ENCODE peak calls at places on chromosomes 7 and 10, in four cellular contexts. U is H54, A is body of pancreas, P is heart left ventricle. Q is an unnamed sample.

GRCh38 chr10:12960431-12960898 is 41.0 kb downstream of the CCDC3 start:
- DNase-seq in U (no peak), P (no peak), A (peak), Q (peak)

GRCh38 chr10:79438021-79438698 is 7.3 kb downstream of the ZCCHC24 start:
- DNase-seq in P (no peak), A (no peak), U (no peak), Q (no peak)

GRCh38 chr7:74544706-74545469 is 91.2 kb downstream of the GTF2IRD1 start:
- DNase-seq in P (no peak), A (peak), U (no peak), Q (peak)

GRCh38 chr7:2479276-2480070 is 3.3 kb upstream of the GRIFIN start:
- DNase-seq in P (no peak), U (no peak), A (no peak), Q (no peak)

GRCh38 chr7:27154369-27154768 is 2.0 kb upstream of the HOXA3 start:
- DNase-seq in U (no peak), P (no peak), A (peak), Q (peak)

GRCh38 chr7:74372511-74373111 is 81.1 kb upstream of the GTF2IRD1 start:
- DNase-seq in U (no peak), P (no peak), A (no peak), Q (peak)

GRCh38 chr10:44801383-44802327 is 109.5 kb upstream of the TMEM72 start:
- DNase-seq in P (peak), U (peak), A (peak), Q (peak)

GRCh38 chr7:105776068-105776790 is 100.2 kb downstream of the ATXN7L1 start:
- DNase-seq in U (peak), P (peak), A (peak), Q (peak)

GRCh38 chr7:23530355-23530754 is 1.4 kb downstream of the TRA2A start:
- DNase-seq in A (peak), P (no peak), U (no peak), Q (no peak)

GRCh38 chr10:87618470-87619423 is 40.9 kb upstream of the PAPSS2 start:
- DNase-seq in A (peak), P (no peak), U (no peak), Q (peak)

GRCh38 chr10:78805176-78805575 is 263.6 kb upstream of the ZMIZ1 start:
- DNase-seq in U (no peak), P (peak), A (peak), Q (peak)

GRCh38 chr10:117174439-117175214 is 22.7 kb upstream of the KCNK18 start:
- DNase-seq in A (peak), P (peak), U (peak), Q (peak)

GRCh38 chr7:18939771-18940576 is 177.5 kb downstream of the TWIST1 start:
- DNase-seq in U (no peak), P (no peak), A (no peak), Q (no peak)

GRCh38 chr7:23410446-23411183 is 59.7 kb downstream of the IGF2BP3 start:
- DNase-seq in P (no peak), U (no peak), A (no peak), Q (no peak)

GRCh38 chr10:61487506-61487905 is 34.3 kb upstream of the TMEM26 start:
- DNase-seq in U (no peak), A (no peak), P (no peak), Q (no peak)

GRCh38 chr10:109902992-109903947 is 20.0 kb downstream of the XPNPEP1 start:
- DNase-seq in U (peak), A (peak), P (no peak), Q (no peak)

GRCh38 chr7:95394370-95394769 is 1.8 kb downstream of the PON3 start:
- DNase-seq in P (no peak), A (no peak), U (no peak), Q (no peak)

GRCh38 chr7:66296555-66296954 is 91.4 kb downstream of the TPST1 start:
- DNase-seq in P (no peak), U (no peak), A (no peak), Q (no peak)

GRCh38 chr7:98284335-98285036 is 3.0 kb downstream of the BRI3 start:
- DNase-seq in A (peak), U (peak), P (peak), Q (peak)

GRCh38 chr7:157004839-157005455 is 5.5 kb downstream of the MNX1 start:
- DNase-seq in U (no peak), P (no peak), A (no peak), Q (no peak)

GRCh38 chr10:88497878-88498277 is 85.2 kb downstream of the RNLS start:
- DNase-seq in U (no peak), P (no peak), A (no peak), Q (no peak)

GRCh38 chr10:11685787-11686218 is 56.4 kb upstream of the ECHDC3 start:
- DNase-seq in U (no peak), A (peak), P (peak), Q (peak)

GRCh38 chr7:5827755-5828154 is 46.3 kb upstream of the RNF216 start:
- DNase-seq in U (no peak), P (no peak), A (peak), Q (peak)

GRCh38 chr10:73865459-73866442 is 8.6 kb downstream of the CAMK2G start:
- DNase-seq in A (peak), U (no peak), P (peak), Q (peak)

DNA sequence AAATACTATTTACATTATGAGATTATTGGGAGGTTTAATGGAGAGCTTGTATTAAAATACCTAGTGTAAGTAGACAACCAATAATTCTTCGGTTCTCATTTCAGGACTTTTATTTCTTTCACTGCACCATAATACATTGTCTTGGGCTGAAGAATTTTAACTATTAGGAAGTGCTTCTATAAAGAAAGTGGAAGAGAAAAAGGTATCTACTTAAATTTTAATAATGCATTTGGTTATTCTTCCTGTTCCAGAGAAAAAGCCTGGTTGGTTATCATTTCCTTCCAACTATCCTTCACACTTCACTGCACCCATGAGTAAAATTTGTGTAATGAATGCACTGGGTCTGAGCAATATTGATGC is 629.0 kb upstream of the DPP6 start:
- DNase-seq in U (no peak), A (no peak), P (no peak), Q (no peak)
- TF ChIP-seq POLR2A in U (no peak), A (no peak), P (no peak), Q (no peak)

DNA sequence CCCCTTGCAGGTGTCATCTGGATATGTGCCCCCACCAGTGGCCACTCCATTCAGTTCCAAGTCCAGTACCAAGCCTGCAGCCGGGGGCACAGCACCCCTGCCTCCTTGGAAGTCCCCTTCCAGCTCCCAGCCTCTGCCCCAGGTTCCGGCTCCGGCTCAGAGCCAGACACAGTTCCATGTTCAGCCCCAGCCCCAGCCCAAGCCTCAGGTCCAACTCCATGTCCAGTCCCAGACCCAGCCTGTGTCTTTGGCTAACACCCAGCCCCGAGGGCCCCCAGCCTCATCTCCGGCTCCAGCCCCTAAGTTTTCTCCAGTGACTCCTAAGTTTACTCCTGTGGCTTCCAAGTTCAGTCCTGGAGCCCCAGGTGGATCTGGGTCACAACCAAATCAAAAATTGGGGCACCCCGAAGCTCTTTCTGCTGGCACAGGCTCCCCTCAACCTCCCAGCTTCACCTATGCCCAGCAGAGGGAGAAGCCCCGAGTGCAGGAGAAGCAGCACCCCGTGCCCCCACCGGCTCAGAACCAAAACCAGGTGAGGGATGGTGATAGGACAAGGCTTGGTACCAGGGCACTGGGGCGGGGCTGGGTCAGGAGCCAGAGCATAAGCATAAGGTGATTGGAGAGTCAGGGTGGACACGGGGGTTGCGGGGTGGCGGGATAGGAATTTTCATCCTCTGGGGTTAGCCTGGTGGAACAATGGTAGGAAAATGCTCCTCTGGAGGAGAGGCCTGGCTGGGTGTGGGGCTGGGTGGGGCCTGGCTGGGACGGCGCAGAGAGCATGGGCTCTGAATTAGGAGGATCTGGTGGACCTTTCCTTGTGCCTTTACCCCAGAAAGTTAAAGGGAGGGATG is 1.9 kb downstream of the ZYX start:
- DNase-seq in U (no peak), A (no peak), P (no peak), Q (no peak)
- TF ChIP-seq POLR2A in U (no peak), A (no peak), P (no peak), Q (no peak)

DNA sequence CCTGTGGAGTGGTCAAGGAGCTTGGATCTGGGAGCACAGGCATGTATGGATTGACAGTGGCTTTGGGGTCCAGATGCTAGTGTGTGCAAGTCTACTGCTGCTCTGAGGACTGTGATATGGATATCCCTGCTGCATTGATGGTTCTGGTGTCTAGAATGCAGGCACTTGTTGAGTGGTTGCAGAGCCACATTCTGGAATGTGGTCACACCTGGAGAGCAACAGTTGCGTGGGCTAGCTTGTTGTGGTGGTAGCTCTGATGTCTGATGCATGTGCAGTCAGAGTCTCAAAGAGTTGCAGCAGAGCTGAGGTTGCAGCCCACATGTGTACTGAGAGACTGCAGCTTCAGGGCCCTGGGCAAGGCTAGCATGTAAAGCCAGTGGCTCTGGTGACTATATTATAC is 43.2 kb downstream of the CCDC7 start:
- DNase-seq in P (no peak), A (no peak), U (no peak), Q (no peak)
- TF ChIP-seq POLR2A in P (no peak), A (no peak), U (no peak), Q (no peak)

DNA sequence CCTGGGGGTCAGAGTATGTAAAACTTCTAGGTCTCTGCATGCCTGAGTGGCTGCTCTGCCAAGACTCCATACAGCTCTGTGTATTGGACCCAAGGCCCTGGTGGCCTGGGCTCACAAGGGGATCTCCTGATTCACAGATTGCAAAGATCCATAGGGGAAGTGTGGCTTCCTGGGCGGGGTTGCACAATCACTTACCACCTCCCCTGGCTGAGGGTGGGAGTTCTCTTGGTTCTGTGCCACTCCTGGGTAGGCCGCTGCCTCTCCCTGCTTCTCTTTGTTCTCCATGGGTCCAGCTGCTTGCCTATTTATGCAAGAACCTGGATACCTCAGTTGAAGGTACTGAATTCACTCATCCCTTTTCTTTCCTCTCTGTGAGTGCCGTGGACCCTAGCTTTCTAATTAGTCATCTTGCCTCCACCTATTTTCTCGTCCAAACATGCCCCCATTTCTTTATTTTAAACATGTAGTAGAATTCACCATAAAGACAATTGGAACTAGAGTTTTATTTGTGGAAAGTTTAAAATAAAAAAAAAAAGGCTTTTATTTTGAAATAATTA is 18.5 kb upstream of the AGR3 start:
- DNase-seq in A (no peak), P (no peak), U (no peak), Q (no peak)
- TF ChIP-seq POLR2A in A (no peak), P (no peak), U (no peak), Q (no peak)

GRCh38 chr7:148986737-148987009 is 41.6 kb downstream of the PDIA4 start:
- DNase-seq in A (no peak), U (no peak), P (no peak), Q (no peak)

GRCh38 chr7:148991536-148991935 is 36.8 kb downstream of the PDIA4 start:
- DNase-seq in P (no peak), U (no peak), A (no peak), Q (no peak)

GRCh38 chr7:148987751-148988512 is 40.4 kb downstream of the PDIA4 start:
- DNase-seq in A (peak), U (no peak), P (no peak), Q (no peak)

GRCh38 chr7:148983220-148984146 is 44.8 kb downstream of the PDIA4 start:
- DNase-seq in A (peak), P (peak), U (peak), Q (peak)

DNA sequence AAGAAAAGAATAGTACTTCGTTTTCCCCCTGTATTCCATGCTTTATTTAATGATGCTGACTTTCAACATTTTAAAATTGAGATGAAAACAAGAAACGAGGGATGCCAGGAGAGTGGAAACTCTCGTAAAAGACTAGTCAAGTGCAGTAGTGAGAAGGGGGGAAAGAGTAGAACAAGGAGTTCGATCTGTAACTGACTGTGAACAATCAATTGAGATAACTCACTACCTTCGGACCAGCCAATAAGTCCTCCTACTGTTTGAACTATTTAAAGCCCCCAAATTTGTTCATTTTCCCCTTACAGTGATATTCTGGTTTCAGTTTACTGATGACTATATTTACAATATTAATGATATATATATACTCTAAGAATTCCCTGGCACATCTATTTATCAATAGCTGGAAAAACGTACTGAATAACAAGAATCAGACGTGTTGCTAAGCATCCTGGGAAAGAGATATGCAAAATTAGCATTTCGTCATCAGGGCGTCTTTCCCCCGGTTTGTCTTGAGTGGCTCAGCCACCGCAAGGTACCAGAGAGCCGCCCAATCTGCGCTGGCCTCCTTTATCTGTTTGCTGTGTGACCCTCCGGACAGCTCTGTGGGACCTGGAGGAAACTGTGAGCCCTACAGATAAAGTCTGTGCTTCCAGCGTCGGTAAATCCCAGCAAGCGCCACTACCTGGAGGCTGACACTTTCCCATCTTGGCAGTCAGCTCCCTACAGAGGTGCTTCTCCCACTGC is 41.1 kb downstream of the PDIA4 start:
- DNase-seq in U (peak), A (peak), P (peak), Q (peak)
- TF ChIP-seq POLR2A in U (peak), A (no peak), P (no peak), Q (no peak)

GRCh38 chr10:3140280-3140679 is 32.3 kb downstream of the PITRM1 start:
- DNase-seq in U (no peak), P (no peak), A (no peak), Q (no peak)
- TF ChIP-seq POLR2A in U (no peak), P (no peak), A (no peak), Q (no peak)

DNA sequence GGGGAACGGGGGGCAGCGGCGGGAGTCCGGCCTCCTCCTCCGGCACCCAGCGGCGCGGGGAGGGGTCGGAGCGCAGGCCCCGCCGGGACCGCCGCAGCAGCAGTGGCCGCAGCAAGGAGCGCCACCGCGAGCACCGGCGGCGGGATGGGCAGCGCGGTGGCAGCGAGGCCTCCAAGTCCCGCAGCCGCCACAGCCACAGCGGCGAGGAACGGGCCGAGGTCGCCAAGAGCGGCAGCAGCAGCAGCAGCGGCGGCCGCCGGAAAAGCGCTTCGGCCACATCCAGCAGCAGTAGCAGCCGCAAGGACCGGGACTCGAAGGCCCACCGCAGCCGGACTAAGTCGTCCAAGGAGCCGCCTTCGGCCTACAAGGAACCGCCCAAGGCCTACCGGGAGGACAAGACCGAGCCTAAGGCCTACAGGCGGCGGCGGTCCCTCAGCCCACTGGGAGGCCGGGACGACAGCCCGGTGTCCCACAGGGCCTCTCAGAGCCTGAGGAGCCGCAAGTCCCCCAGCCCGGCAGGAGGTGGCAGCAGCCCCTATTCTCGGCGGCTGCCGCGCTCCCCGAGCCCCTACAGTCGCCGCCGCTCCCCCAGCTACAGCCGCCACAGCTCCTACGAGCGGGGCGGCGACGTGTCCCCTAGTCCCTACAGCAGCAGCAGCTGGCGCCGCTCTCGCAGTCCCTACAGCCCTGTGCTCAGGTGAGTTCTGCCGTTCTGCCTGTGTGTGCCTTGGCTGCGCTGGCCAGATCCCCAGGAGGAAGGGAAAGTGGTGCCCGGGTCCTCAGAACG is 1.3 kb downstream of the CDK13 start:
- DNase-seq in P (peak), U (peak), A (peak), Q (peak)
- TF ChIP-seq POLR2A in P (no peak), U (no peak), A (peak), Q (peak)

GRCh38 chr10:3780766-3781457 is 4.1 kb downstream of the KLF6 start:
- DNase-seq in P (no peak), U (no peak), A (no peak), Q (no peak)
- TF ChIP-seq POLR2A in P (no peak), U (no peak), A (peak), Q (no peak)